ENCODE peak calls at places on chromosomes 1 and 21, in six cellular contexts. V is fibroblast of mammary gland; N is CD8-positive, alpha-beta T cell; F is left ventricle myocardium inferior; T is sigmoid colon; X is lower leg skin. D is an unnamed sample.
A peak's percentile ranks its signal among the peaks of the same experiment; 100 is the strongest.

GRCh38 chr1:242017580-242018233 is 18.8 kb upstream of the MAP1LC3C start:
- DNase-seq in F (peak; percentile 38), V (peak; percentile 67), X (peak; percentile 89), N (no peak), T (peak; percentile 71), D (no peak)

GRCh38 chr1:220786057-220786336 is 716 bp upstream of the MTARC1 start:
- DNase-seq in V (no peak), N (no peak), X (no peak), T (no peak), F (peak; percentile 34), D (no peak)

GRCh38 chr1:234839663-234840062 is 229.7 kb upstream of the IRF2BP2 start:
- DNase-seq in V (no peak), N (no peak), X (peak; percentile 28), F (no peak), T (no peak), D (no peak)

GRCh38 chr1:35935989-35936388 is 5.1 kb downstream of the AGO3 start:
- DNase-seq in N (no peak), F (no peak), T (no peak), X (no peak), V (no peak), D (no peak)

GRCh38 chr1:116537439-116537838 is 33.4 kb downstream of the CD58 start:
- DNase-seq in X (no peak), N (no peak), F (no peak), T (no peak), V (peak; percentile 86), D (no peak)

GRCh38 chr21:44568261-44568660 is 5.3 kb upstream of the KRTAP10-4 start:
- DNase-seq in F (no peak), N (no peak), T (no peak), X (peak; percentile 65), V (no peak), D (no peak)

GRCh38 chr21:36816556-36817130 is 117.7 kb downstream of the SIM2 start:
- DNase-seq in N (no peak), X (no peak), T (no peak), V (no peak), F (no peak), D (no peak)

GRCh38 chr1:217244946-217245345 is 385.9 kb downstream of the GPATCH2 start:
- DNase-seq in X (no peak), V (peak; percentile 12), T (no peak), N (no peak), F (no peak), D (no peak)

GRCh38 chr21:31342328-31342727 is 1.7 kb downstream of the TIAM1 start:
- DNase-seq in F (no peak), V (no peak), X (no peak), T (no peak), N (no peak), D (no peak)

GRCh38 chr1:111052246-111052645 is 87.6 kb downstream of the DRAM2 start:
- DNase-seq in F (no peak), N (no peak), X (no peak), T (no peak), V (peak; percentile 2), D (no peak)

GRCh38 chr1:55367273-55367672 is 152.1 kb upstream of the USP24 start:
- DNase-seq in V (no peak), N (no peak), F (no peak), T (no peak), X (no peak), D (no peak)

GRCh38 chr21:42094811-42095210 is 23.7 kb downstream of the UMODL1 start:
- DNase-seq in X (no peak), F (no peak), V (peak; percentile 25), N (no peak), T (no peak), D (no peak)
- TF ChIP-seq CTCF in X (no peak), F (no peak), V (peak; percentile 13), N (no peak), T (no peak), D (peak; percentile 11)

GRCh38 chr1:145799806-145800205 is 24.1 kb downstream of the RNF115 start:
- DNase-seq in X (no peak), V (no peak), T (no peak), F (no peak), N (no peak), D (no peak)

GRCh38 chr1:145796753-145797152 is 27.1 kb downstream of the RNF115 start:
- DNase-seq in X (no peak), V (no peak), T (no peak), N (no peak), F (no peak), D (no peak)

GRCh38 chr1:145792484-145792883 is 31.4 kb downstream of the RNF115 start:
- DNase-seq in V (no peak), F (no peak), N (no peak), T (no peak), X (no peak), D (no peak)

GRCh38 chr1:145795257-145795881 is 28.5 kb downstream of the RNF115 start:
- DNase-seq in V (no peak), F (no peak), T (no peak), X (no peak), N (no peak), D (no peak)
- H3K4me3 ChIP-seq in V (no peak overlapping the region), F (no peak overlapping the region), T (no peak overlapping the region), X (no peak overlapping the region), N (no peak overlapping the region), D (no peak overlapping the region)

GRCh38 chr1:29260531-29260930 is 24.2 kb downstream of the PTPRU start:
- DNase-seq in T (peak; percentile 62), F (no peak), V (no peak), N (no peak), X (no peak), D (no peak)

GRCh38 chr1:29258189-29258973 is 22.1 kb downstream of the PTPRU start:
- DNase-seq in F (no peak), T (peak; percentile 53), V (no peak), N (no peak), X (no peak), D (no peak)

GRCh38 chr1:29256979-29257804 is 20.9 kb downstream of the PTPRU start:
- DNase-seq in X (no peak), F (no peak), V (peak; percentile 69), N (no peak), T (peak; percentile 65), D (no peak)

GRCh38 chr1:29259802-29260441 is 23.6 kb downstream of the PTPRU start:
- DNase-seq in X (no peak), T (peak; percentile 78), V (no peak), N (no peak), F (peak; percentile 67), D (no peak)

GRCh38 chr1:29258974-29259801 is 22.9 kb downstream of the PTPRU start:
- DNase-seq in X (no peak), F (no peak), N (no peak), V (no peak), T (peak; percentile 58), D (no peak)
- TF ChIP-seq CTCF in X (no peak), F (no peak), N (no peak), V (no peak), T (no peak), D (no peak)

GRCh38 chr1:41516168-41516961 is 31.9 kb upstream of the EDN2 start:
- DNase-seq in X (peak; percentile 97), V (peak; percentile 77), T (peak; percentile 94), N (peak; percentile 46), F (peak; percentile 91), D (peak; percentile 42)
- H3K4me3 ChIP-seq in X (no peak overlapping the region), V (peak overlapping the region; percentile 38), T (peak overlapping the region; percentile 54), N (no peak overlapping the region), F (peak overlapping the region; percentile 66), D (peak overlapping the region; percentile 43)

GRCh38 chr1:214816603-214817002 is 213.6 kb downstream of the CENPF start:
- DNase-seq in F (no peak), T (no peak), V (no peak), X (no peak), N (no peak), D (no peak)
- TF ChIP-seq CTCF in F (no peak), T (no peak), V (peak; percentile 31), X (no peak), N (no peak), D (peak; percentile 8)

GRCh38 chr1:14875781-14876564 is 277.5 kb downstream of the KAZN start:
- DNase-seq in T (no peak), V (no peak), X (no peak), N (no peak), F (no peak), D (no peak)

GRCh38 chr1:14869197-14869596 is 270.7 kb downstream of the KAZN start:
- DNase-seq in F (no peak), T (no peak), X (no peak), N (no peak), V (no peak), D (no peak)

GRCh38 chr1:14872762-14873161 is 274.3 kb downstream of the KAZN start:
- DNase-seq in N (no peak), X (no peak), T (no peak), F (no peak), V (no peak), D (no peak)

GRCh38 chr1:14873657-14874056 is 275.2 kb downstream of the KAZN start:
- DNase-seq in F (no peak), T (no peak), N (no peak), V (no peak), X (no peak), D (no peak)

GRCh38 chr1:14871569-14871968 is 273.1 kb downstream of the KAZN start:
- DNase-seq in T (no peak), V (no peak), N (no peak), X (no peak), F (no peak), D (no peak)
- H3K4me3 ChIP-seq in T (no peak overlapping the region), V (no peak overlapping the region), N (no peak overlapping the region), X (no peak overlapping the region), F (no peak overlapping the region), D (no peak overlapping the region)

DNA sequence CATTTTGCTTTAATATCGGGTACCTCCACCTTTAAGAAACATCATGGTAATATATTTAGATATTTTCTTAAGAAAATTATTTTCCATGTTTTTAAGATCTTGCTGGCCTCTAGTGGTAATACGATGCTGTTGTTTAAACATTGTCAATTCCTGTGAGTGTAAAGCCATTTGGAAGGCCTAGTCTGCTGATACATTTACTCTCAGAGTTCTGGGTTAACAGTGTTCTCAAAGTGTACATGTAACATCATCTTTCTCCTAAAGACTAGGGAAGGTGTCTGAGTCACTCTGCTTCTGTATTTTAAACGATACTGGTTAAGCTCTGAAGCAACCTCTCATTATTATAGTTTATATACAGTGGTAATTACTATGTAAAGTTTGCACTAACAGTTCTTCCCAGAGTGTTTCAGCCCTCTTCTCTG is 189.1 kb downstream of the RASAL2 start:
- DNase-seq in T (no peak), N (no peak), F (no peak), X (no peak), V (peak; percentile 84), D (peak; percentile 46)
- TF ChIP-seq CTCF in T (peak; percentile 17), N (no peak), F (peak; percentile 65), X (no peak), V (peak; percentile 72), D (peak; percentile 60)

DNA sequence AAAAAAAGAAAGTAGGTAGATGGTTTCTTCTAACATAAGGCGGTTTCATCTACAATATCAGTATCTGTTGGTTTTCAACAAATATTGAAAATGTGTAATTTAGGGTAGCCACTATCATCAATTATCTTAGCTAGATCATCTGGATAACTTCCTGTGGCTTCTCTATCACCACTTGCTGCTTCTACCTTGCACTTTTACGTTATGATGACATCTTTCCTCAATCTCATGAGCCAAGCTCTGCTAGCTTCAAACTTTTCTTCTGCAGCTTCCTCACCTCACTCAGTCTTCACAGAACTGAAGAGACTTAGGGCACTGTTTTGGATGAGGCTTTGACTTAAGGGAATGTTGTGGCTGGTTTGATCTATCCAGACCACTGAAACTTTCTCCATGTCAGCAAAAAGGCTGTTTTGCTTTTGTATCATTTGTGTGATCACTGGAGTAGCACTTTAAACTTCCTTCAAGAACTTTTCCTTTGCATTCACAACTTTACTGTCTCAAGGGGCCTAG is 144.9 kb upstream of the HP1BP3 start:
- DNase-seq in F (no peak), T (no peak), V (no peak), X (no peak), N (no peak), D (no peak)
- H3K4me3 ChIP-seq in F (no peak overlapping the region), T (no peak overlapping the region), V (no peak overlapping the region), X (no peak overlapping the region), N (no peak overlapping the region), D (no peak overlapping the region)